ENCODE peak calls at places on chromosomes 7 and 10, in four cellular contexts. O is endodermal cell, T is PC-9, R is small intestine. P is an unnamed sample.
A peak's percentile ranks its signal among the peaks of the same experiment; 100 is the strongest.

GRCh38 chr7:137880432-137880831 is 33.7 kb upstream of the DGKI start:
- DNase-seq in O (no peak), T (no peak), R (no peak), P (no peak)

GRCh38 chr10:33385686-33386085 is 51.2 kb upstream of the NRP1 start:
- DNase-seq in O (no peak), T (no peak), R (peak; percentile 17), P (no peak)

GRCh38 chr10:16116404-16117304 is 256.3 kb upstream of the MINDY3 start:
- DNase-seq in O (peak; percentile 59), T (no peak), R (peak; percentile 2), P (peak; percentile 32)

GRCh38 chr10:124917168-124917938 is 24.6 kb upstream of the ZRANB1 start:
- DNase-seq in O (peak; percentile 75), T (no peak), R (peak; percentile 39), P (peak; percentile 54)

GRCh38 chr10:48903151-48903550 is 36.5 kb downstream of the LRRC18 start:
- DNase-seq in O (no peak), T (no peak), R (no peak), P (no peak)

GRCh38 chr10:32348297-32349198 is 1.6 kb upstream of the EPC1 start:
- DNase-seq in O (peak; percentile 63), T (peak; percentile 47), R (no peak), P (no peak)

GRCh38 chr7:51617691-51618090 is 301.1 kb upstream of the COBL start:
- DNase-seq in O (no peak), T (no peak), R (no peak), P (no peak)

GRCh38 chr10:99733366-99733765 is 1.3 kb downstream of the CUTC start:
- DNase-seq in O (no peak), T (no peak), R (peak; percentile 14), P (peak; percentile 21)

GRCh38 chr10:95391164-95391563 is 100.4 kb upstream of the PDLIM1 start:
- DNase-seq in O (no peak), T (no peak), R (no peak), P (no peak)

GRCh38 chr7:32586291-32587221 is 91.3 kb downstream of the AVL9 start:
- DNase-seq in O (no peak), T (no peak), R (no peak), P (no peak)

GRCh38 chr10:119377905-119378736 is 164.4 kb downstream of the RGS10 start:
- DNase-seq in O (no peak), T (no peak), R (no peak), P (peak; percentile 55)

GRCh38 chr10:1160561-1160961 is 104.4 kb downstream of the WDR37 start:
- DNase-seq in O (no peak), T (no peak), R (no peak), P (no peak)

GRCh38 chr10:30151581-30152389 is 92.4 kb upstream of the JCAD start:
- DNase-seq in O (peak; percentile 62), T (peak; percentile 80), R (peak; percentile 27), P (no peak)

GRCh38 chr7:158828343-158829020 is 827 bp downstream of the ESYT2 start:
- DNase-seq in O (peak; percentile 90), T (no peak), R (peak; percentile 40), P (peak; percentile 72)

GRCh38 chr10:72616716-72617115 is 9.2 kb downstream of the MICU1 start:
- DNase-seq in O (no peak), T (no peak), R (no peak), P (no peak)

GRCh38 chr10:113027574-113028392 is 77.7 kb downstream of the TCF7L2 start:
- DNase-seq in O (peak; percentile 61), T (no peak), R (peak; percentile 50), P (peak; percentile 84)

GRCh38 chr7:2460641-2461040 is 15.6 kb downstream of the GRIFIN start:
- DNase-seq in O (no peak), T (no peak), R (no peak), P (no peak)

GRCh38 chr10:18279202-18279601 is 139.0 kb downstream of the CACNB2 start:
- DNase-seq in O (no peak), T (no peak), R (no peak), P (no peak)

GRCh38 chr7:104627516-104627915 is 299.1 kb downstream of the LHFPL3 start:
- DNase-seq in O (peak; percentile 80), T (no peak), R (no peak), P (peak; percentile 67)

GRCh38 chr7:74057216-74057925 is 26.2 kb upstream of the LIMK1 start:
- DNase-seq in O (no peak), T (no peak), R (no peak), P (no peak)

GRCh38 chr7:45700556-45700955 is 126.4 kb downstream of the ADCY1 start:
- DNase-seq in O (peak; percentile 17), T (no peak), R (no peak), P (no peak)

GRCh38 chr7:97313900-97314299 is 196.4 kb downstream of the SDHAF3 start:
- DNase-seq in O (peak; percentile 52), T (no peak), R (no peak), P (peak; percentile 33)

GRCh38 chr10:132185601-132186487 is 904 bp upstream of the DPYSL4 start:
- DNase-seq in O (peak; percentile 87), T (no peak), R (peak; percentile 18), P (peak; percentile 84)

GRCh38 chr10:85734791-85735190 is 631.8 kb downstream of the GRID1 start:
- DNase-seq in O (no peak), T (no peak), R (no peak), P (no peak)

GRCh38 chr10:112564337-112564736 is 117.3 kb downstream of the VTI1A start:
- DNase-seq in O (no peak), T (no peak), R (no peak), P (no peak)

GRCh38 chr10:30973737-30974136 is 57.9 kb downstream of the ZNF438 start:
- DNase-seq in O (no peak), T (no peak), R (no peak), P (no peak)

GRCh38 chr7:138076196-138076595 is at the start of gene AKR1D1:
- DNase-seq in O (no peak), T (no peak), R (no peak), P (no peak)

GRCh38 chr10:118585794-118586193 is 9.7 kb downstream of the PRLHR start:
- DNase-seq in O (no peak), T (no peak), R (no peak), P (no peak)

GRCh38 chr10:47400786-47401185 is 16.7 kb upstream of the ZNF488 start:
- DNase-seq in O (no peak), T (no peak), R (no peak), P (no peak)

GRCh38 chr10:59898125-59898835 is 8.1 kb downstream of the CCDC6 start:
- DNase-seq in O (no peak), T (no peak), R (no peak), P (no peak)

GRCh38 chr10:59895629-59896116 is 10.7 kb downstream of the CCDC6 start:
- DNase-seq in O (no peak), T (no peak), R (peak; percentile 85), P (no peak)

GRCh38 chr10:59894114-59894513 is 12.2 kb downstream of the CCDC6 start:
- DNase-seq in O (no peak), T (peak; percentile 67), R (no peak), P (no peak)

GRCh38 chr10:59892697-59893096 is 13.7 kb downstream of the CCDC6 start:
- DNase-seq in O (no peak), T (no peak), R (no peak), P (no peak)

DNA sequence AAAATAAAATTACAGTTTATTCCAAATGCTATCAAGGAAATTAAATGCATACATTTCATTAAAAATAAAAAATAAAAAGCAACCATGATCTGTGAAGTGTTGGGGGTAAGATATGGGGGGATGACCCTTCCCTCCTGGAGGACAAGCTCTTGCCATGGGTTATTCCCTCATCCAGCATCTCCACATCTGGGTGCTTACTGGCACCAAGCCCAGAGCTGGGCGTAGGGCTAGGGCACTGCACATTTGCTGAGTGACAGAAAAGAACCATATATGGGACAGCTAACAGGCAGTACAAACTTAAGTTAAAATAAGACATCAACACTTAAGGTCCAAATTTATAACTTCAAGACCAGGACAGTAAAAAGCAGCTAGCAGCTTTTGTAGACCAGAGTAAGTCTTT is 10.2 kb downstream of the CCDC6 start:
- DNase-seq in O (no peak), T (no peak), R (no peak), P (no peak)
- H3K4me1 ChIP-seq in O (no peaks in the 10 kb centered on the region), T (peaks cover 18% of the 10 kb centered on the region), R (peaks cover 43% of the 10 kb centered on the region), P (peaks cover 4% of the 10 kb centered on the region)

GRCh38 chr10:84395581-84395980 is 67.2 kb downstream of the CCSER2 start:
- DNase-seq in O (no peak), T (no peak), R (no peak), P (no peak)
- H3K4me1 ChIP-seq in O (no peaks in the 10 kb centered on the region), T (no peaks in the 10 kb centered on the region), R (no peaks in the 10 kb centered on the region), P (no peaks in the 10 kb centered on the region)

DNA sequence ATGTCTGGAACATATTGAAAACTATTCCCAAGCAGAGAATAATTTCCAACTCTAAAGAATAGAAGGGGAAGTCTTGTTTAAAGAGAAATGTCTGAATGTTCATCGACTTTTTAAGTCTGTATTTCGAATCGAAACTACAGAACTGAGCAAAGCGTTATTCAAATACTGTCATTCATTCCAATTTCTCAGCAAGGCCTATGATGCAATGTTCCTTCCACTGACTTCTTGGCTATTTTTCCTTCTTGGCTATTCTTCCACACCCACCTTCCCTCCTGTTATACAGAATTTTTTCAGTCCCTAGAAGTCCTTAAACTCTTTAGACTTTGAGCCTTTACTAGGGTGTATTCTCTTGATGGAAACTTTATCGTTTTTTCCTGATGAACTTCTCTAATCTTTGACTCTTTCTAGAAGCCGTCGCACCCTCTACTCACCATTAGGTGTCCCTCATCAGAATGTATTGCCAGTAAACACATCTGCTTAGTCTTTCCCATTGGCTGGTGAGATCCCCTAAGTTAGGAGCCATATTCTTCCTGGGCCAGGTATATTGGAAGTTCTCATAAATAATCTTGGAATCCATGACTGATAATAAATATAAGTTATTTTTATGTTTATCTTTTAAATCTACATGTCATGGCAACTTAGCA is 235.7 kb upstream of the CCDC6 start:
- DNase-seq in O (no peak), T (no peak), R (peak; percentile 43), P (no peak)
- H3K4me1 ChIP-seq in O (peaks cover 4% of the 10 kb centered on the region), T (peaks cover 50% of the 10 kb centered on the region), R (peaks cover 4% of the 10 kb centered on the region), P (peaks cover 31% of the 10 kb centered on the region)

GRCh38 chr10:88389456-88389855 is 193.7 kb downstream of the RNLS start:
- DNase-seq in O (no peak), T (no peak), R (peak; percentile 72), P (peak; percentile 27)
- H3K4me1 ChIP-seq in O (peaks cover 20% of the 10 kb centered on the region), T (peaks cover 26% of the 10 kb centered on the region), R (peaks cover 21% of the 10 kb centered on the region), P (peaks cover 5% of the 10 kb centered on the region)

GRCh38 chr7:108415821-108416536 is 40.3 kb downstream of the NRCAM start:
- DNase-seq in O (no peak), T (peak; percentile 54), R (no peak), P (peak; percentile 20)
- H3K4me1 ChIP-seq in O (no peaks in the 10 kb centered on the region), T (peaks cover 18% of the 10 kb centered on the region), R (no peaks in the 10 kb centered on the region), P (peaks cover 26% of the 10 kb centered on the region)